ENCODE peak calls at places on chromosomes 13 and 19, in six cellular contexts. G, B, Q, E, C and D are unnamed samples. For H3K9me3 and H3K36me3, the result is how much of the 10 kb centered on the place peaks cover.

GRCh38 chr13:28204690-28205443 is 66.5 kb downstream of the PAN3 start:
- DNase-seq in G (no peak), B (no peak), Q (no peak), E (no peak), C (no peak), D (no peak)

GRCh38 chr13:106096661-106097092 is 438.8 kb downstream of the EFNB2 start:
- DNase-seq in G (no peak), B (no peak), Q (no peak), E (no peak), C (no peak), D (no peak)

GRCh38 chr13:51222510-51223283 is 499 bp downstream of the FAM124A start:
- DNase-seq in G (no peak), B (no peak), Q (no peak), E (peak), C (no peak), D (no peak)

GRCh38 chr19:18701250-18701608 is 17.7 kb downstream of the CRTC1 start:
- DNase-seq in G (no peak), B (no peak), Q (no peak), E (no peak), C (no peak), D (no peak)

GRCh38 chr13:26460652-26461051 is 96.8 kb upstream of the WASF3 start:
- DNase-seq in G (peak), B (no peak), Q (no peak), E (no peak), C (peak), D (no peak)

GRCh38 chr13:73334459-73334858 is 275.7 kb downstream of the KLF5 start:
- DNase-seq in G (no peak), B (no peak), Q (no peak), E (no peak), C (peak), D (no peak)

GRCh38 chr13:34513526-34513925 is 428.5 kb upstream of the NBEA start:
- DNase-seq in G (no peak), B (no peak), Q (no peak), E (peak), C (no peak), D (no peak)

GRCh38 chr19:12052571-12053169 is at the start of gene ZNF878:
- DNase-seq in G (peak), B (peak), Q (peak), E (peak), C (peak), D (peak)

GRCh38 chr19:29673451-29674371 is 8.4 kb downstream of the PLEKHF1 start:
- DNase-seq in G (no peak), B (no peak), Q (no peak), E (no peak), C (no peak), D (no peak)

GRCh38 chr19:2446390-2446789 is 10.4 kb downstream of the LMNB2 start:
- DNase-seq in G (no peak), B (no peak), Q (no peak), E (peak), C (no peak), D (no peak)

GRCh38 chr13:56900549-56901279 is 240.0 kb upstream of the PRR20A start:
- DNase-seq in G (no peak), B (no peak), Q (no peak), E (no peak), C (no peak), D (no peak)

GRCh38 chr13:59715591-59715990 is 448.1 kb downstream of the DIAPH3 start:
- DNase-seq in G (no peak), B (no peak), Q (no peak), E (no peak), C (no peak), D (no peak)

GRCh38 chr19:19406878-19407639 is 1.6 kb downstream of the GATAD2A start:
- DNase-seq in G (no peak), B (no peak), Q (peak), E (peak), C (peak), D (no peak)

GRCh38 chr13:49652691-49653305 is 24.5 kb downstream of the ARL11 start:
- DNase-seq in G (no peak), B (no peak), Q (no peak), E (no peak), C (peak), D (no peak)

GRCh38 chr19:27657271-27658051 is 1555.5 kb downstream of the UQCRFS1 start:
- DNase-seq in G (peak), B (no peak), Q (no peak), E (no peak), C (no peak), D (no peak)

GRCh38 chr19:32349724-32350475 is 4.5 kb downstream of the ZNF507 start:
- DNase-seq in G (no peak), B (no peak), Q (no peak), E (no peak), C (no peak), D (no peak)

GRCh38 chr13:82720961-82721360 is 1161.3 kb downstream of the SLITRK1 start:
- DNase-seq in G (no peak), B (no peak), Q (no peak), E (no peak), C (no peak), D (no peak)

DNA sequence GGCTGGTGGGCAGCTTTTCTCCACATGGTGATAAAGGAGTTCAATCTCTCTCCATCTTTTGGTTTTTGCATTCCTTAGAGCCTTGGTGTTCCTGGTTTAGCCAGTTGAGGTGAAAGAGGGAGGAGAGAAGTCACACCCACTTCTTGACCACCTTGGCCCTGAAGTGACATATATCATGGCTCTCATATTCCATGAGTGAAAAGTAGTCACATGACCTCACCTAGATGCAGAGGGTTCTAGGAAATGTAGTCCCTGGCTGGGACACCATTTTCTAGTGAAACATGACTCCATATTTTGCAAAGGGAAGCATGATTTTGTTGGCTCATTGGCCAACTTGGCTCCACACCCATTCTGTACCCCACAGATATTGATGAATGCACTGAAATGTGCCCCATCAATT is 16.1 kb downstream of the ADGRE1 start:
- DNase-seq in G (no peak), B (no peak), Q (no peak), E (no peak), C (no peak), D (no peak)
- H3K9me3 ChIP-seq in G (under half), B (under half), Q (under half), E (under half), C (under half), D (under half)

GRCh38 chr19:33895366-33895765 is 98.7 kb downstream of the KCTD15 start:
- DNase-seq in G (no peak), B (no peak), Q (no peak), E (no peak), C (no peak), D (no peak)
- H3K4me3 ChIP-seq in G (no peak), B (no peak), Q (no peak), E (no peak), C (no peak), D (no peak)

GRCh38 chr19:10817291-10818038 is 18.5 kb downstream of the TMED1 start:
- DNase-seq in G (peak), B (peak), Q (no peak), E (peak), C (peak), D (no peak)
- H3K36me3 ChIP-seq in G (half or more), B (under half), Q (under half), E (under half), C (under half), D (under half)

DNA sequence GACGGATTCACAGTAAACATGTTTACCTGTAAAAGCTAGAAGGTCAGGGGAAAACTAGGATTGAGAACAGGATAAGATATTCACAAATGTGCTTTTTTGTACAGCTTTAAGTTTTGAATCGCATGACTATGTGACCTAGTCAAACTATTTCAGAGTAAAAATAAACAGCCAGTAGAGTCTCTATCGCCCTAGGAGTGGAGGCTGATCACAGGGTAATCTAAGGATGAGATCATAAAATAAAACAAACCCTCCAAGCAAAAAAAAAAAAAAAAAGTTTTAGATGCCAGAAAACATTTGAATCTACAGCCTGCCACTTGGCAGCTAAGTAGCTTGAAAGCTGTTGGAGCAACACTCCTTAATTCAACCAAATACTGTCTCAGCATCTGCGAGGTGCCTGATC is 26.8 kb downstream of the ZNF350 start:
- DNase-seq in G (no peak), B (no peak), Q (no peak), E (no peak), C (no peak), D (no peak)
- H3K9me3 ChIP-seq in G (under half), B (half or more), Q (under half), E (under half), C (under half), D (under half)

GRCh38 chr19:5567971-5568407 is 236 bp upstream of the TINCR start:
- DNase-seq in G (no peak), B (no peak), Q (no peak), E (no peak), C (no peak), D (no peak)
- H3K4me3 ChIP-seq in G (peak), B (no peak), Q (no peak), E (no peak), C (peak), D (peak)

DNA sequence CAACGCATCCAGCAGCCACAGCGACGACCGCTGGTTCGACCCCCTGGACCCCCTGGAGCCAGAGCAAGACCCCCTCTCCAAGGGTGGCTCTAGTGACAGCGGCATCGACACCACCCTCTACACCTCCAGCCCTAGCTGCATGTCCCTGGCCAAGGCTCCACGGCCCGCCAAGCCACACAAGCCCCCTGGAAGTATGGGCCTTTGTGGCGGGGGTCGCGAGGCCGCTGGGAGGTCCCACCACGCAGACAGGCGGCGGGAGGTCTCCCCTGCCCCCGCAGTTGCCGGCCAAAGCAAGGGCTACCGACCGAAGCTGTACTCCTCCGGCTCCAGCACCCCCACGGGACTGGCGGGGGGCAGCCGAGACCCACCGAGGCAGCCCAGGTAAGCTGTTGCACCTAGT is 59.5 kb downstream of the DPF1 start:
- DNase-seq in G (no peak), B (no peak), Q (no peak), E (no peak), C (no peak), D (no peak)
- H3K36me3 ChIP-seq in G (under half), B (under half), Q (under half), E (under half), C (under half), D (under half)

DNA sequence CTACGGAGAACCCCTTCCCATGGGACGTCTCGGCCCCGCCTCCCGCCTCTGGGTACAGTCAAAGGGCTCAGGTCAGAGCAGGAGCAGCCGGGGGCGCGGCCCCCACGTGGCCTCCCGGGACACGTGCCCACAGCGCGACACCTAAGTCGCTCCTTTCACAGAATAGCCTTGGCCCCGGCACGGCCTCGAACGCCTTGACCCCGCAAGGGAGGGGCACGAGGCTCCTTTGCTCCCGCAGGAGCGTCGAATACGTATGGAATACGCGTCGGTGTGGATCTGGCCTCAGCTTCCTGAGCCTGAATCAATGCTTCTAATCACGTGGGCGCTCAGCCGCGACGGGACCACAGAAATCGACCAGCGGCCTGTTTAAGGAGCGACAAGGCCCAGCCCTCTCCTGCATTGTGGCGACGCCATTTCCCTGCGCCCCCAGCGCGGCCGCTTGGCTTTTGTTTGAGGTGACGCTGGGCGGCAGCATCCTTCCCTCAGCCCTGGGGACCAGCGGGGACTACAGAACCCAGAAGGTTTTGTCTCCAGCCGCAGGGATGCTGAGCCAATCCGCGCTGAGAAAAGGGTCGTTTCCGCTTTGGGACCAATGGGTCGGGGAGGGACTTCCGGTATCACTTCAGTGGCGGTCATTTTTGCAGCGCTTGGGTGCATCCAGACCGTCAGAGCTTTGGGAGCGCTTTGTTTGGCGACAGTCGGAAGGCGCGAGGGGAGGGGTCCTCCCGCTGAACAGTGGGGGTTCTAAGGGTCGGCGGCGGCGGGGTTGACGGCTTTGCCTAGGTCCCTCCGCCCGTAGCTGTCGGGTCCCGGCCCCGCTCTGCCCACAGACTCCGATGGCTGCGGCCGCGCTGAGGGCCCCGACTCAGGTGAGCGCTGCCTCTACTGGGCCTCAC is at the start of gene ZIK1:
- DNase-seq in G (peak), B (peak), Q (peak), E (peak), C (peak), D (peak)
- H3K9me3 ChIP-seq in G (under half), B (under half), Q (under half), E (under half), C (under half), D (under half)

GRCh38 chr13:113489171-113489548 is 1.4 kb downstream of the DCUN1D2 start:
- DNase-seq in G (no peak), B (no peak), Q (no peak), E (no peak), C (no peak), D (no peak)
- H3K4me3 ChIP-seq in G (peak), B (peak), Q (peak), E (peak), C (peak), D (peak)

DNA sequence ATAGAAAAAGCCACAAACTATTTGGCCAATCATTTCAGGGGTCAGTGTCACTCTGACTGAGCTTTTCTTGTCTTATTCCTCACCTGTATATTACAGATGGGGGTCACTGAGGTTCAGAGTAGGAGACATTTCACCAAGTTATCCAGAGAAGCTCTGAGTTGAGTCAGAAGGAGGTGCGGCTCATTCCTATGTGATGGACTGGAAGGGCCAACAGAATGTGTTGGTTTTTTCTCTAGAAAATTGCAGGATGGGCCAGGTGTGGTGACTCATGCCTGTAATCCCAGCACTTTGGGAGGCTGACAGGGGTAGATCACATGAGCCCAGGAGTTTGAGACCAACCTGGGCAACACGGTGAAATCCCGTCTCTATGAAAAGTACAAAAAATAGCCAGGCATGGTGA is 24.5 kb upstream of the ZNF83 start:
- DNase-seq in G (no peak), B (no peak), Q (no peak), E (peak), C (no peak), D (no peak)
- H3K36me3 ChIP-seq in G (under half), B (under half), Q (under half), E (under half), C (under half), D (under half)